ENCODE peak calls at places on chromosomes 4 and X, in ten cellular contexts. R is HepG2, S is uterus, L is tibial nerve, A is IMR-90, I is suprapubic skin, W is sigmoid colon, U is transverse colon, P is A549, O is esophagus muscularis mucosa. Z is an unnamed sample.

GRCh38 chr4:174714393-174715211 is 114.4 kb downstream of the GLRA3 start:
- DNase-seq in O (no peak), I (no peak), P (peak; percentile 36), S (no peak), R (peak; percentile 17), A (peak; percentile 7), U (peak; percentile 16), W (peak; percentile 66), L (peak; percentile 17), Z (no peak)

GRCh38 chr4:174575436-174575835 is 53.1 kb upstream of the HPGD start:
- DNase-seq in O (no peak), I (no peak), U (no peak), P (no peak), S (no peak), A (no peak), L (no peak), R (no peak), W (no peak), Z (no peak)

GRCh38 chrX:6941041-6941440 is 206.5 kb upstream of the STS start:
- DNase-seq in P (no peak), L (no peak), U (no peak), O (no peak), I (no peak), A (peak; percentile 8), S (no peak), R (no peak), W (no peak), Z (no peak)

GRCh38 chrX:134738986-134739744 is 80.9 kb upstream of the PLAC1 start:
- DNase-seq in L (no peak), R (no peak), A (no peak), P (no peak), O (no peak), U (no peak), S (no peak), W (no peak), I (no peak), Z (no peak)

GRCh38 chrX:21926116-21926515 is 14.4 kb upstream of the SMS start:
- DNase-seq in W (no peak), P (no peak), U (no peak), A (peak; percentile 24), I (no peak), O (no peak), S (no peak), R (no peak), L (no peak), Z (no peak)

GRCh38 chr4:533318-534100 is 34.5 kb downstream of the PIGG start:
- DNase-seq in W (no peak), A (no peak), I (no peak), S (no peak), L (no peak), O (no peak), P (no peak), U (no peak), R (no peak), Z (peak; percentile 37)

GRCh38 chr4:72568959-72569718 is at the start of gene ADAMTS3:
- DNase-seq in I (peak; percentile 80), U (peak; percentile 40), W (peak; percentile 81), P (peak; percentile 14), O (peak; percentile 92), S (peak; percentile 75), R (no peak), L (peak; percentile 35), A (peak; percentile 33), Z (peak; percentile 61)

GRCh38 chrX:87755493-87755892 is 237.9 kb downstream of the KLHL4 start:
- DNase-seq in I (no peak), W (no peak), P (no peak), L (no peak), S (no peak), O (no peak), R (no peak), U (no peak), A (no peak), Z (no peak)

GRCh38 chr4:24473309-24473721 is 111.0 kb downstream of the DHX15 start:
- DNase-seq in O (no peak), A (peak; percentile 27), P (no peak), U (peak; percentile 12), W (peak; percentile 65), I (no peak), S (peak; percentile 23), L (peak; percentile 16), R (no peak), Z (peak; percentile 26)

GRCh38 chr4:47930971-47931804 is 16.8 kb upstream of the NFXL1 start:
- DNase-seq in R (no peak), P (no peak), W (no peak), U (no peak), I (no peak), O (no peak), L (no peak), S (no peak), A (peak; percentile 60), Z (no peak)

GRCh38 chrX:107743995-107744394 is 31.6 kb downstream of the TSC22D3 start:
- DNase-seq in S (no peak), R (no peak), L (no peak), O (no peak), W (no peak), P (no peak), A (no peak), U (no peak), I (no peak), Z (no peak)

DNA sequence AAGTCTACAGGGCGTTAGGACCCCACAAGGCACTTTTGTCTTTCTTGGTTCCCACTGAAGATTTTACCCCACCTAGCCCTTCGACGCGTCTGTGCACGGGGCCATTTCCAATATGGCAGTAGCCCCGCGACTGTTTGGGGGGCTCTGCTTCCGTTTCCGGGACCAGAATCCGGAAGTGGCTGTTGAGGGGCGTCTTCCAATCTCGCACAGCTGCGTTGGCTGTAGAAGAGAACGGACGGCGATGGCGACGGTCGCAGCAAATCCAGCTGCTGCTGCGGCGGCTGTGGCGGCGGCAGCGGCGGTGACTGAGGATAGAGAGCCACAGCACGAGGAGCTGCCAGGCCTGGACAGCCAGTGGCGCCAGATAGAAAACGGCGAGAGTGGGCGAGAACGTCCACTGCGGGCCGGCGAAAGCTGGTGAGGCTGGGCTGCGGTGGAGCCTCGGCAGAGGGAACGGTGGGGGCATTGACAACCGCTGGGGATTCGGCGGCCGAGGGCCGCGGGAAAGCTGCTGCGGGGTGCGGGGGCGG is at the start of gene USP11:
- DNase-seq in O (no peak), W (peak; percentile 81), I (no peak), A (peak; percentile 51), R (peak; percentile 47), L (no peak), S (peak; percentile 58), U (peak; percentile 50), P (peak; percentile 38), Z (peak; percentile 58)
- TF ChIP-seq POLR2A in O (peak; percentile 40), W (peak; percentile 53), I (no peak), A (peak; percentile 93), R (peak; percentile 74), L (peak; percentile 63), S (peak; percentile 60), U (peak; percentile 82), P (peak; percentile 64), Z (no peak)

DNA sequence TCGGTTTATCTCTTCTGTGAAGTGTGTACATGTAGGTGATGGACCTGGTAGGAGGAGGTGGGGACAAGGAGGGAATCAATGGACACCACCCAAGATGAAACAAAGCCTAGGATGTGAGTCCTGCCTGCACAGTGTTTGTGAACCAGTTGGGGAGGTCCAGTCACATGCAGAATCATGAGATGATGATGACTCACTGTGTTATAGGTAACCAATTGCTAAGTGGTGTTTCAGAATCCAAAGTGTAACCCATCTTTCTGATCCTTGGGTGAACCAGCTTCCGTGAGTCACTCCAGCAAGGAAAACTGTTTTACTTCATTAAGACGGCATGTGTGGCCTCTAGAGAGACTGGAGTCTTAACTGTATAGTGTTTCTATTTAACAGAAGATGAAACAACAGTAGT is 57.9 kb upstream of the HPF1 start:
- DNase-seq in P (peak; percentile 38), S (no peak), L (no peak), R (peak; percentile 2), U (no peak), O (no peak), A (peak; percentile 13), W (no peak), I (no peak), Z (no peak)
- H3K9me3 ChIP-seq in P (no peaks in the 10 kb centered on the region), S (no peaks in the 10 kb centered on the region), L (no peaks in the 10 kb centered on the region), R (no peaks in the 10 kb centered on the region), U (no peaks in the 10 kb centered on the region), O (no peaks in the 10 kb centered on the region), A (no peaks in the 10 kb centered on the region), W (no peaks in the 10 kb centered on the region), I (no peaks in the 10 kb centered on the region), Z (no peaks in the 10 kb centered on the region)

GRCh38 chr4:8273450-8273849 is 3.9 kb downstream of the HTRA3 start:
- DNase-seq in O (no peak), L (no peak), U (no peak), A (no peak), I (no peak), S (no peak), W (peak; percentile 56), R (no peak), P (no peak), Z (no peak)

GRCh38 chr4:8275511-8275910 is 6.0 kb downstream of the HTRA3 start:
- DNase-seq in L (no peak), I (no peak), W (no peak), P (no peak), U (no peak), R (no peak), S (no peak), O (no peak), A (no peak), Z (peak; percentile 25)

GRCh38 chr4:8272472-8273428 is 3.2 kb downstream of the HTRA3 start:
- DNase-seq in P (no peak), U (no peak), I (no peak), R (no peak), L (no peak), S (no peak), O (no peak), A (peak; percentile 9), W (peak; percentile 72), Z (peak; percentile 60)

GRCh38 chr4:8274772-8275241 is 5.3 kb downstream of the HTRA3 start:
- DNase-seq in A (peak; percentile 93), W (peak; percentile 98), S (peak; percentile 92), U (peak; percentile 74), O (peak; percentile 97), P (no peak), I (peak; percentile 92), R (no peak), L (peak; percentile 83), Z (peak; percentile 86)

DNA sequence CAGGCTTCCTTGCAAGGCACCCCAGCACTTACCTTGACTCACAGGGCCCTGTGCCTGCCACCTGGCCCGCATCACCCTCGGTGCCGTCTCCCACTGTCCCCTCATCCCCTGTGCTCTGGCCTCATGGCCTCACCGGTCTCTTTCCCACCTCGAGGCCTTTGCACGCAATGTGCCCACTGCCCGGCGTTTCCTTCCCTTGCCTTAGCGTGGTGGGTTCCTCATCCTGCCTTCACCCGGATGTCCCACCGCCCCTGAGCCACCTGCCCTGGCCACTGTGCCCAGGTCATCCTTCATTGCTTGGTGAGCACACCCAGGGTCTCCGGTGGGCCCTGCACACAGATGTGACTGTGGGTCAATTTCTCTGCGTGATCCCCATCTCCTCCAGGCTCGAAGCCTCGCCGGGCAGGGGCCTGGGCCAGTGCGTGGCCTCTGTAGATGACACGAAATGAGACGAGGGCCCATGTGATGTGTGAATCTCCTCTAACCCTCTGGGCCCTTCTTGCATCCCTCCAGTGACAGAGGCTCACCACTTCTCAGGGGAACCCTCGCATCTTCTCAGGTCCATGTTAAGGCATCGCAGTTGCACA is 4.6 kb downstream of the HTRA3 start:
- DNase-seq in O (no peak), P (no peak), W (no peak), S (no peak), I (no peak), A (no peak), U (no peak), L (no peak), R (no peak), Z (no peak)
- H3K4me1 ChIP-seq in O (peaks cover 99% of the 10 kb centered on the region), P (peaks cover 32% of the 10 kb centered on the region), W (no peaks in the 10 kb centered on the region), S (peaks cover 10% of the 10 kb centered on the region), I (peaks cover 63% of the 10 kb centered on the region), A (peaks cover 40% of the 10 kb centered on the region), U (peaks cover 48% of the 10 kb centered on the region), L (no peaks in the 10 kb centered on the region), R (peaks cover 13% of the 10 kb centered on the region), Z (peaks cover 82% of the 10 kb centered on the region)

GRCh38 chr4:148068065-148068911 is 336.4 kb downstream of the ARHGAP10 start:
- DNase-seq in S (no peak), P (no peak), I (no peak), O (no peak), W (no peak), L (no peak), U (no peak), R (no peak), A (no peak), Z (no peak)
- TF ChIP-seq POLR2A in S (no peak), P (no peak), I (no peak), O (no peak), W (no peak), L (no peak), U (no peak), R (no peak), A (no peak), Z (no peak)

Z was measured in heart left ventricle.